ENCODE peak calls at places on chromosomes 16 and 17, in four cellular contexts. C, T, I and D are unnamed samples.

GRCh38 chr16:12628526-12628925 is 175.2 kb downstream of the CPPED1 start:
- DNase-seq in C (no peak), T (no peak), I (no peak), D (no peak)

GRCh38 chr16:50394215-50394802 is 25.5 kb upstream of the BRD7 start:
- DNase-seq in C (peak; percentile 29), T (no peak), I (no peak), D (no peak)

GRCh38 chr17:59754547-59754946 is 47.1 kb downstream of the VMP1 start:
- DNase-seq in C (peak; percentile 18), T (peak; percentile 95), I (no peak), D (no peak)

GRCh38 chr17:6126768-6127167 is 56.6 kb downstream of the WSCD1 start:
- DNase-seq in C (no peak), T (no peak), I (no peak), D (no peak)

GRCh38 chr16:29806096-29806579 is at the start of gene MAZ:
- DNase-seq in C (peak; percentile 78), T (no peak), I (no peak), D (no peak)

GRCh38 chr16:68206224-68206623 is 29.7 kb downstream of the ESRP2 start:
- DNase-seq in C (no peak), T (no peak), I (no peak), D (no peak)

GRCh38 chr16:7405166-7405565 is 72.5 kb downstream of the RBFOX1 start:
- DNase-seq in C (no peak), T (peak; percentile 46), I (no peak), D (peak; percentile 49)

GRCh38 chr17:48740537-48740936 is 12.0 kb upstream of the HOXB13 start:
- DNase-seq in C (no peak), T (no peak), I (no peak), D (no peak)

GRCh38 chr17:59893617-59894100 is 738 bp downstream of the RPS6KB1 start:
- DNase-seq in C (peak; percentile 27), T (peak; percentile 39), I (no peak), D (no peak)

GRCh38 chr16:55701442-55702319 is 45.9 kb downstream of the SLC6A2 start:
- DNase-seq in C (peak; percentile 71), T (peak; percentile 73), I (no peak), D (peak; percentile 73)

GRCh38 chr16:89498839-89499238 is 8.5 kb upstream of the ANKRD11 start:
- DNase-seq in C (no peak), T (no peak), I (no peak), D (no peak)

GRCh38 chr16:89493776-89494175 is 3.4 kb upstream of the ANKRD11 start:
- DNase-seq in C (no peak), T (no peak), I (no peak), D (no peak)

GRCh38 chr16:89491974-89492687 is 1.8 kb upstream of the ANKRD11 start:
- DNase-seq in C (peak; percentile 57), T (no peak), I (no peak), D (no peak)

GRCh38 chr16:89491238-89491869 is 993 bp upstream of the ANKRD11 start:
- DNase-seq in C (no peak), T (peak; percentile 66), I (no peak), D (no peak)

GRCh38 chr16:89495121-89495520 is 4.8 kb upstream of the ANKRD11 start:
- DNase-seq in C (no peak), T (no peak), I (no peak), D (no peak)
- TF ChIP-seq CBX5 in C (no peak), T (no peak), I (no peak), D (no peak)

DNA sequence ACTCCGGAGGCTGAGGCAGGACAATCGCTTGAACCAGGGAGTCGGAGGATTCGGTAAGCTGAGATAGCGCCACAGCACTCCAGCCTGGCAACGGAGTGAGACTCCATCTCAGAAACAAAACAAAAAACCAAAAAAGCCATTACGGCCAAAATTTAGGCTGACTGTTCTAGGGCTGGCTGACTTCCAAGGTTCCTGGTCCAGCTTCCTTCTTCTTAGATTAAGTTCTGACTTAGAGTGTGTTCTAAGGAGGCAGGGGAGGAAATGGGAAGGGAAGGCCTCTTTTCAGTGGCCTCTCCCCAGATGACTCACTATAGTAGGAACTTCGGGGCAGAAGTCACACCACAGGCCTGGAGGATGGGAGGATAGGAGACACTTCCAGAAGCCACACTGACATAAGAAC is 27.7 kb upstream of the CLEC18B start:
- DNase-seq in C (no peak), T (no peak), I (no peak), D (no peak)
- TF ChIP-seq CBX5 in C (no peak), T (no peak), I (no peak), D (no peak)

GRCh38 chr16:53680756-53681155 is 22.9 kb downstream of the RPGRIP1L start:
- DNase-seq in C (no peak), T (no peak), I (no peak), D (no peak)
- TF ChIP-seq CBX5 in C (no peak), T (no peak), I (no peak), D (no peak)

GRCh38 chr17:26962255-26963162 is 331.4 kb upstream of the WSB1 start:
- DNase-seq in C (peak; percentile 1), T (no peak), I (no peak), D (no peak)
- TF ChIP-seq CBX5 in C (no peak), T (no peak), I (no peak), D (no peak)

DNA sequence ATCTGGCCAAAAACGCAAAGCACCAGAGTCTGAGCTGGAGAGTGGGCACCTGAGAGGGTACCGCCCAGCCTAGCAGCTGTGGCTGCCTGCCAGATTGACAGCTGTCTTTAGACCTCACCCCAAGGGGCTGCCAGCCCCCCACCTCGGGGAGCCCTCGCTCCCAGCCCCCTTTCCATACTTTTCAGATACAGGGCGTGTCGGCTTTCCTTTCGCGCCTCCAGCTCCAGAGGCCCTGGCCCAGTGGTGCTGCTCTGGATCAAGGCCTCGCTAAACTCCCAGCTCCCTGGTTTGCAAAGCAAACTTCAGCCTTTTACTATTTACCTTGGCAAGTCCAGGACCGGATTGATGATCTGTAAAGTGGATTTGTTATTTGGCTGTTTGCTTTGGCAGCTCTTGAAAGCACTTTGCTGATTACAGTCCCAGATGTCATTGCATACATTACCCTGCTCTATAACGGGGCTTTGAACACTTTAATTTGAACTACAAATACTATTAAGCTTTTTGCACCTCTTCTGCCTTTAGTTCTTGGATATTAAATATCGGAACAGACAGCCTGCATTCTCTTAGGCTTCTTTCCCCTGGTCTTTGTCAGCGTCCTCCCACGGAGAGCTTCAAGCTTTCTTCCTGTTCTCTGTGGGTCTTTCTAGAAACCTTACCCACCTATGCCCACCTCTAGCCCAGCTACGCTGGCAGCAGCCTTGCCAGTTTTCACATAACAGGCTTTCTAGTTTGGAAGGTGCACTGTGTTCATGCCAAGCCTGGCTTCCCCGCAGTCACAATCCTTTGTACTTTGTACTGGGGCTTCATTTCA is 63.6 kb upstream of the TBX2 start:
- DNase-seq in C (no peak), T (peak; percentile 99), I (no peak), D (no peak)
- TF ChIP-seq CBX5 in C (no peak), T (peak; percentile 19), I (no peak), D (no peak)

GRCh38 chr16:66692341-66692740 is 4.2 kb downstream of the CMTM4 start:
- DNase-seq in C (no peak), T (no peak), I (no peak), D (no peak)
- TF ChIP-seq CBX5 in C (no peak), T (no peak), I (no peak), D (no peak)

GRCh38 chr17:27995554-27995953 is 46.9 kb upstream of the NLK start:
- DNase-seq in C (no peak), T (no peak), I (no peak), D (no peak)

GRCh38 chr17:27996157-27997043 is 46.1 kb upstream of the NLK start:
- DNase-seq in C (no peak), T (no peak), I (no peak), D (no peak)

GRCh38 chr17:27993161-27993695 is 49.2 kb upstream of the NLK start:
- DNase-seq in C (no peak), T (no peak), I (no peak), D (no peak)

GRCh38 chr17:27993723-27994310 is 48.7 kb upstream of the NLK start:
- DNase-seq in C (no peak), T (no peak), I (no peak), D (no peak)

DNA sequence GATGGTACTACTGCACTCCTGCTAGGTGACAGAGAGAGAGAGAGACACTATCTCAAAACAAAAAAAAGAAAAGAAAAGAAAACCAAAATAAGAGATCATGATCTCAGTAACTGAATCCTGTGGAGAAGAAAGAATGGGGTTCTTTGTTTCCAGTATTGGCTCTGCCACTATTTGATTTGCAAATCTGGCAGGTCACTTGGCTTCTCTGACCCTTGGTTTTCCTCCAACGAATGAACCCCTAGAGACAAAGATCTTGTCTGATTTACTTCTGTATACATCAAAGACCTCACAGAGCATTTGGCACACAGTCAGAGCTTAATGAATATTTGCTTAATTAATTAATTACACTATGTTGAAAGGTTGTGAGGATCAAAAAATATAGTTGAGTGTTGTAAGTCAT is 47.9 kb upstream of the NLK start:
- DNase-seq in C (no peak), T (no peak), I (no peak), D (no peak)
- TF ChIP-seq CBX5 in C (no peak), T (no peak), I (no peak), D (no peak)

DNA sequence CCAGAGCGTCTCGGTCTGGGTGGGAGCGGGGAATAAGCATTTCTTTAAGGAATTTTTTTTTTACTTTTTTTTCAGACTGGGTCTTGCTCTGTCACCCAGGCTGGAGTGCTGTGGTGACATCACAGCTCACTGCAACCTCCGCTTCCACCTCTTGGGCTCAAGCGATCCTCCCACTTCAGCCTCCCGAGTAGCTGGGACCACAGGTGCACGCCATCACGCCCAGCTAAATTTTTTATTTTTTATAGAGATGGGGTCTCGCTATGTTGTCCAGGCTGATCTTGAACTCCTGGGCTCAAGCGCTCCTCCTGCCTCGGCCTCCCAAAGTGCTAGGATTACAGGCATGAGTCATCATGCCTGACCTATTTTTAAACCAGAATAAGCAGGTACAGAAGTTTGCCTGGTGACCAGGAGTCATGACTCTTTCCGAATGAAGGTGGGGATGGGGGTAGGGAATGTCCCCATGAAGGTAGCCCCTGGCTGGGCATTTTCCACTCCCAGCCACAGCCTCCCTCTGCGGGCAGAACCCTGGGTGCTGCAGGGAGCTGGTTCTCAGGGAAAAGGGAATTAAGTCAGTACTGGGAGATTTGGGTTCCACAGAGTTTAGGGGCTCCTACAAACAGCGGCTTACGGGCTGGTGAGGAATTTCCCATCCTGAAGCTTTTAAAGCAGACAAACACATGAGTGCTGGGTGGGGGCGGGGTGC is 48.3 kb downstream of the TBC1D16 start:
- DNase-seq in C (no peak), T (peak; percentile 82), I (no peak), D (no peak)
- TF ChIP-seq CBX5 in C (no peak), T (no peak), I (no peak), D (no peak)

GRCh38 chr17:4987767-4988083 is 250 bp upstream of the CAMTA2 start:
- DNase-seq in C (no peak), T (no peak), I (no peak), D (no peak)

GRCh38 chr17:4988168-4988567 is 693 bp upstream of the CAMTA2 start:
- DNase-seq in C (no peak), T (no peak), I (no peak), D (no peak)

GRCh38 chr17:4986403-4986802 is 1.1 kb downstream of the CAMTA2 start:
- DNase-seq in C (no peak), T (no peak), I (no peak), D (no peak)

GRCh38 chr17:4986951-4987766 is at the start of gene CAMTA2:
- DNase-seq in C (peak; percentile 85), T (peak; percentile 72), I (no peak), D (peak; percentile 93)
- TF ChIP-seq CBX5 in C (no peak), T (peak; percentile 61), I (no peak), D (no peak)